ENCODE peak calls at places on chromosomes 5 and 9, in seven cellular contexts. D is Calu3, H is activated B cell treated with CpG ODN at 0.5 μM for 24 hours, S is astrocyte, U is nephron progenitor cell, Y is keratinocyte, W is uterus. F is an unnamed sample.

GRCh38 chr5:181005791-181006190 is 17.1 kb downstream of the BTNL3 start:
- DNase-seq in U (no peak), W (no peak), Y (no peak), H (no peak), S (no peak), D (no peak), F (no peak)

GRCh38 chr5:1658665-1659064 is 134.9 kb upstream of the LPCAT1 start:
- DNase-seq in U (no peak), D (no peak), W (no peak), H (no peak), S (no peak), Y (no peak), F (no peak)

GRCh38 chr9:21836437-21837161 is 34.2 kb downstream of the MTAP start:
- DNase-seq in H (no peak), U (no peak), Y (peak), S (peak), D (peak), W (no peak), F (no peak)

GRCh38 chr9:76969716-76970115 is 49.7 kb upstream of the FOXB2 start:
- DNase-seq in H (no peak), W (no peak), Y (no peak), D (no peak), U (no peak), S (no peak), F (no peak)

GRCh38 chr5:167050568-167051214 is 1240.8 kb upstream of the WWC1 start:
- DNase-seq in Y (no peak), H (no peak), U (no peak), D (no peak), W (no peak), S (no peak), F (no peak)

GRCh38 chr5:142109356-142110045 is 922 bp downstream of the NDFIP1 start:
- DNase-seq in U (no peak), W (peak), Y (no peak), S (no peak), D (no peak), H (no peak), F (no peak)

GRCh38 chr5:23977996-23978395 is 470.6 kb downstream of the PRDM9 start:
- DNase-seq in S (no peak), H (no peak), U (peak), D (peak), W (no peak), Y (no peak), F (no peak)

GRCh38 chr5:119453045-119453383 is 717 bp downstream of the HSD17B4 start:
- DNase-seq in D (no peak), U (no peak), H (no peak), W (peak), Y (no peak), S (peak), F (no peak)

GRCh38 chr9:35688558-35689350 is 971 bp downstream of the TPM2 start:
- DNase-seq in H (no peak), U (peak), S (peak), Y (no peak), D (no peak), W (no peak), F (no peak)

GRCh38 chr5:127337876-127338275 is 47.3 kb downstream of the MEGF10 start:
- DNase-seq in W (no peak), U (no peak), S (no peak), H (no peak), D (no peak), Y (no peak), F (no peak)

GRCh38 chr9:91643474-91644102 is 220.0 kb upstream of the NFIL3 start:
- DNase-seq in Y (no peak), D (no peak), U (no peak), H (no peak), W (no peak), S (no peak), F (no peak)

GRCh38 chr9:19460258-19460657 is 51.4 kb downstream of the ACER2 start:
- DNase-seq in U (no peak), S (no peak), H (no peak), Y (no peak), D (no peak), W (no peak), F (peak)

GRCh38 chr9:115115924-115116323 is 2.0 kb downstream of the TNC start:
- DNase-seq in W (no peak), D (no peak), H (no peak), Y (no peak), S (peak), U (no peak), F (no peak)

GRCh38 chr5:6615416-6615815 is 17.4 kb downstream of the NSUN2 start:
- DNase-seq in Y (no peak), U (no peak), H (no peak), W (no peak), S (no peak), D (no peak), F (no peak)

GRCh38 chr5:36667826-36668225 is 61.4 kb downstream of the SLC1A3 start:
- DNase-seq in H (no peak), S (peak), U (no peak), W (no peak), Y (no peak), D (no peak), F (no peak)

GRCh38 chr5:132943362-132944022 is 19.9 kb downstream of the AFF4 start:
- DNase-seq in D (no peak), W (no peak), Y (no peak), S (no peak), U (no peak), H (no peak), F (no peak)

GRCh38 chr5:103624035-103624461 is 61.5 kb upstream of the NUDT12 start:
- DNase-seq in Y (no peak), H (no peak), S (peak), D (no peak), W (no peak), U (no peak), F (no peak)

DNA sequence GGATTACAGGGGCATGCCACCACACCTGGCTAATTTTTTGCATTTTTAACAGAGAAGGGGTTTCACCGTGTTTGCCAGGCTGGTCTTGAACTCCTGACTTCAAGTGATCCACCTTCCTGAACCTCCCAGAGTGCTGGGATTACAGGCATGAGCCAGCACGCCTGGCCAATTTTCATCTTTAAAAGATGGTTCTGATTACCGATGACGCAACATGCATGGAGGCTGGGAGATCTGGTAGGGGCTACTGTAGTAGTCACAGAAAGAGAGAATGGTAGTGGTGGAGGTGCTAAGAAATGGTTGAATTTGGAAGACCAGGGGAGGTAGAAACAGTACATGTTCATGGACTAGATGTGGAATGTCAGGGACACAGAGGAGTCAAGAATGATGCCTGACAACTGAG is 22.4 kb upstream of the RETREG1 start:
- DNase-seq in U (no peak), H (no peak), D (no peak), W (no peak), Y (no peak), S (no peak), F (no peak)
- TF ChIP-seq CTCF in U (no peak), H (no peak), D (no peak), W (no peak), Y (no peak), S (no peak), F (no peak)

GRCh38 chr9:68704804-68705635 is at the start of gene PIP5K1B:
- DNase-seq in Y (no peak), U (peak), H (peak), S (peak), D (peak), W (peak), F (no peak)
- TF ChIP-seq CTCF in Y (no peak), U (no peak), H (no peak), S (no peak), D (no peak), W (no peak), F (no peak)

GRCh38 chr9:116168231-116168630 is 14.6 kb downstream of the PAPPA start:
- DNase-seq in H (no peak), D (no peak), U (no peak), W (no peak), S (no peak), Y (no peak), F (no peak)

GRCh38 chr9:116165912-116166311 is 12.3 kb downstream of the PAPPA start:
- DNase-seq in H (no peak), Y (no peak), S (no peak), D (no peak), U (no peak), W (no peak), F (no peak)

GRCh38 chr9:116162241-116162781 is 8.7 kb downstream of the PAPPA start:
- DNase-seq in H (no peak), D (no peak), W (no peak), S (no peak), U (no peak), Y (no peak), F (no peak)

GRCh38 chr9:116163293-116164055 is 9.9 kb downstream of the PAPPA start:
- DNase-seq in U (no peak), S (no peak), W (no peak), D (no peak), Y (no peak), H (no peak), F (no peak)

DNA sequence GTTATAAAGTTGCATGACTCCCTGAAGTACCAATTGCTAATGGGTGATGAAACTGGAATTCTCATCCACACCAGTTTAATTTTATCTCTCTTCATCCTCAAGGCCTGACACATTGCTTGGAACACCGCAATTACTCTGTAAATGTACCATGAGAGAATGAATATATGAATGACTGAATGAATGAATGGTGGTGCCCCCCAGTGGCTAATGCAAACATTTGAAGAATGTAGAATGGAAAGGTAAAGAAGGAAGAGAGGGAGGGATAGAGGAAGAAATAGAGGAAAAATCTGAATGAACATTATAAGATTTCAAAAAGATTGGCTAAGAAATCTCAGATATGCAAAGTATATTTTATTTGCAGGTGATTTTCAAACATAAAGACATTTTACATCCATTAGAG is 13.1 kb downstream of the PAPPA start:
- DNase-seq in U (no peak), S (no peak), Y (no peak), H (no peak), D (no peak), W (no peak), F (no peak)
- TF ChIP-seq CTCF in U (no peak), S (peak), Y (no peak), H (no peak), D (no peak), W (no peak), F (peak)

GRCh38 chr5:131533844-131534243 is 101.2 kb downstream of the RAPGEF6 start:
- DNase-seq in D (no peak), H (no peak), S (no peak), U (no peak), W (no peak), Y (no peak), F (no peak)
- TF ChIP-seq CTCF in D (no peak), H (no peak), S (peak), U (no peak), W (no peak), Y (no peak), F (no peak)

DNA sequence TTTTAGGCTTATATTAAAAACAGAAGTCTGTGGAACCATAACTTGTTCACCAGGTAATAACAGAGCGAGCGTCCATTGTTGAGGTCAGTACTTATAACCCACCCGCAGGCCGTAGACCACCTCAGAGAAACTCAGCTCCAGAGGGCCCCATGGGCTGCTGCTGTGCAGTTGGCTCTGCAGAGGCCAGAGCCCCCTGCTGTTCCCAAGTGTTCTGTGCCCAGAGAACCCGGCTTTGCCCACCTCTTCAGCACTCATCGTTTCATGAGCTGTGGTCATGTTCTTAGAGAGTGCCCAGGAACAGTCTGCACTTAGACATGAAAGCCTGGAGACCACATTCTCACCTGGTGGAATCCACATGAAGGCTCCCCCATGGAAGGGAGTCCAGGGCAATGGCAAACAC is 50.4 kb upstream of the SLC2A8 start:
- DNase-seq in D (no peak), W (no peak), S (no peak), H (no peak), U (no peak), Y (no peak), F (no peak)
- TF ChIP-seq CTCF in D (peak), W (no peak), S (no peak), H (no peak), U (no peak), Y (no peak), F (peak)

DNA sequence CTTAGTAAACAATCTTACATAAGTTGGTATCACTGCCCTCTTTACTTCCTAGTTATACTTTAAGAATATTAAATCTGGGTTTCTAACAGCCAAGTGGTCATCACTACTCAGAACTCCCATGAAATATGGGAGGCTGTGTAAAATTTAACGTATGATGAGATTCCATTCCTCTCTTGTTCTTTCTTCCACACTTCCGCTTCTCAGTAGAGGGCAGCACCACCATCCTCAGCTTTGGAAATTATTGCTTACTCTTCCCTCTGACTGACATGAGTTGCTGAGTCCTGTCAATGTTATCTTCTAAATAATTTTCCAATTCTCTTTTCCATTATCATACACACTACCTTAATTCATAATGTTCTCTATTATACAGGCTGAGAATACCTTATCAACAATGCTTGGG is 194.0 kb downstream of the RFX3 start:
- DNase-seq in W (no peak), S (no peak), H (no peak), Y (no peak), D (peak), U (no peak), F (no peak)
- TF ChIP-seq CTCF in W (no peak), S (no peak), H (no peak), Y (peak), D (no peak), U (peak), F (peak)

GRCh38 chr5:158895573-158895972 is 204.1 kb downstream of the EBF1 start:
- DNase-seq in U (no peak), W (no peak), S (no peak), D (no peak), Y (no peak), H (no peak), F (no peak)
- TF ChIP-seq CTCF in U (no peak), W (peak), S (no peak), D (no peak), Y (no peak), H (no peak), F (no peak)

GRCh38 chr5:52964138-52964537 is 25.0 kb upstream of the ITGA2 start:
- DNase-seq in S (no peak), D (no peak), H (no peak), W (no peak), Y (no peak), U (no peak), F (no peak)
- TF ChIP-seq CTCF in S (no peak), D (no peak), H (no peak), W (no peak), Y (peak), U (no peak), F (no peak)

F was measured in D721Med.